ENCODE peak calls at places on chromosome 11, in seven cellular contexts. One of them, this sample, is unnamed.
A peak's percentile ranks its signal among the peaks of the same experiment; 100 is the strongest.

GRCh38 chr11:30317030-30317429 is 5.9 kb upstream of the ARL14EP start:
- DNase-seq in A549: no peak
- DNase-seq in GM12878: no peak
- DNase-seq in H1: no peak
- DNase-seq in HCT116: no peak
- DNase-seq in HepG2: no peak
- DNase-seq in endothelial cell of umbilical vein: no peak
- DNase-seq in this sample: no peak

GRCh38 chr11:93529707-93530467 is 13.3 kb downstream of the SMCO4 start:
- DNase-seq in A549: no peak
- DNase-seq in HCT116: no peak
- DNase-seq in H1: no peak
- DNase-seq in endothelial cell of umbilical vein: peak; percentile 6
- DNase-seq in HepG2: peak; percentile 74
- DNase-seq in GM12878: no peak
- DNase-seq in this sample: peak; percentile 40

GRCh38 chr11:69915501-69916250 is 96.5 kb upstream of the FGF3 start:
- DNase-seq in GM12878: no peak
- DNase-seq in H1: peak; percentile 98
- DNase-seq in A549: peak; percentile 75
- DNase-seq in endothelial cell of umbilical vein: peak; percentile 52
- DNase-seq in HCT116: peak; percentile 60
- DNase-seq in HepG2: peak; percentile 41
- DNase-seq in this sample: peak; percentile 68

GRCh38 chr11:57874981-57875380 is 113.4 kb downstream of the CTNND1 start:
- DNase-seq in HepG2: no peak
- DNase-seq in GM12878: no peak
- DNase-seq in endothelial cell of umbilical vein: no peak
- DNase-seq in H1: no peak
- DNase-seq in HCT116: no peak
- DNase-seq in A549: no peak
- DNase-seq in this sample: no peak

GRCh38 chr11:107916671-107917241 is 11.5 kb upstream of the RAB39A start:
- DNase-seq in H1: no peak
- DNase-seq in A549: no peak
- DNase-seq in endothelial cell of umbilical vein: no peak
- DNase-seq in GM12878: no peak
- DNase-seq in HepG2: peak; percentile 19
- DNase-seq in HCT116: no peak
- DNase-seq in this sample: peak; percentile 65

GRCh38 chr11:6404341-6405038 is 14.2 kb downstream of the SMPD1 start:
- DNase-seq in HepG2: no peak
- DNase-seq in endothelial cell of umbilical vein: no peak
- DNase-seq in GM12878: no peak
- DNase-seq in H1: no peak
- DNase-seq in HCT116: no peak
- DNase-seq in A549: no peak
- DNase-seq in this sample: no peak

GRCh38 chr11:102332611-102332994 is 14.4 kb upstream of the BIRC2 start:
- DNase-seq in A549: no peak
- DNase-seq in HCT116: no peak
- DNase-seq in GM12878: no peak
- DNase-seq in HepG2: no peak
- DNase-seq in H1: no peak
- DNase-seq in endothelial cell of umbilical vein: no peak
- DNase-seq in this sample: no peak

GRCh38 chr11:95419915-95420314 is 188.9 kb upstream of the SESN3 start:
- DNase-seq in H1: no peak
- DNase-seq in A549: no peak
- DNase-seq in endothelial cell of umbilical vein: peak; percentile 16
- DNase-seq in HepG2: no peak
- DNase-seq in GM12878: no peak
- DNase-seq in HCT116: no peak
- DNase-seq in this sample: no peak

GRCh38 chr11:66840317-66841091 is 2.7 kb upstream of the RCE1 start:
- DNase-seq in GM12878: no peak
- DNase-seq in H1: no peak
- DNase-seq in endothelial cell of umbilical vein: no peak
- DNase-seq in A549: no peak
- DNase-seq in HCT116: no peak
- DNase-seq in HepG2: no peak
- DNase-seq in this sample: peak; percentile 39

GRCh38 chr11:65227879-65228278 is 33.9 kb upstream of the POLA2 start:
- DNase-seq in A549: no peak
- DNase-seq in HCT116: no peak
- DNase-seq in HepG2: no peak
- DNase-seq in H1: no peak
- DNase-seq in GM12878: no peak
- DNase-seq in endothelial cell of umbilical vein: no peak
- DNase-seq in this sample: no peak

GRCh38 chr11:17552392-17553248 is 5.6 kb downstream of the OTOG start:
- DNase-seq in GM12878: no peak
- DNase-seq in A549: no peak
- DNase-seq in endothelial cell of umbilical vein: peak; percentile 6
- DNase-seq in H1: no peak
- DNase-seq in HepG2: no peak
- DNase-seq in HCT116: no peak
- DNase-seq in this sample: no peak

GRCh38 chr11:9776203-9776602 is 112.3 kb downstream of the SWAP70 start:
- DNase-seq in endothelial cell of umbilical vein: no peak
- DNase-seq in HCT116: no peak
- DNase-seq in A549: no peak
- DNase-seq in HepG2: no peak
- DNase-seq in GM12878: no peak
- DNase-seq in H1: no peak
- DNase-seq in this sample: no peak

GRCh38 chr11:9025101-9025850 is 21.5 kb upstream of the NRIP3 start:
- DNase-seq in HepG2: no peak
- DNase-seq in endothelial cell of umbilical vein: no peak
- DNase-seq in A549: no peak
- DNase-seq in HCT116: no peak
- DNase-seq in GM12878: no peak
- DNase-seq in H1: no peak
- DNase-seq in this sample: no peak

GRCh38 chr11:46162700-46163099 is 41.4 kb upstream of the PHF21A start:
- DNase-seq in HCT116: no peak
- DNase-seq in H1: no peak
- DNase-seq in endothelial cell of umbilical vein: no peak
- DNase-seq in HepG2: no peak
- DNase-seq in A549: no peak
- DNase-seq in GM12878: peak; percentile 4
- DNase-seq in this sample: no peak

GRCh38 chr11:130408901-130409300 is 19.5 kb downstream of the ADAMTS8 start:
- DNase-seq in HCT116: no peak
- DNase-seq in A549: no peak
- DNase-seq in H1: no peak
- DNase-seq in HepG2: no peak
- DNase-seq in GM12878: no peak
- DNase-seq in endothelial cell of umbilical vein: no peak
- DNase-seq in this sample: no peak

GRCh38 chr11:17563248-17563647 is 16.2 kb downstream of the OTOG start:
- DNase-seq in HCT116: no peak
- DNase-seq in H1: no peak
- DNase-seq in endothelial cell of umbilical vein: no peak
- DNase-seq in GM12878: no peak
- DNase-seq in A549: peak; percentile 18
- DNase-seq in HepG2: no peak
- DNase-seq in this sample: peak; percentile 52

GRCh38 chr11:55357560-55358184 is 10.1 kb upstream of the OR4A15 start:
- DNase-seq in HepG2: no peak
- DNase-seq in GM12878: no peak
- DNase-seq in endothelial cell of umbilical vein: no peak
- DNase-seq in H1: no peak
- DNase-seq in A549: peak; percentile 12
- DNase-seq in HCT116: no peak
- DNase-seq in this sample: peak; percentile 70
- TF ChIP-seq CTCF in HepG2: no peak
- TF ChIP-seq CTCF in GM12878: no peak
- TF ChIP-seq CTCF in endothelial cell of umbilical vein: no peak
- TF ChIP-seq CTCF in H1: no peak
- TF ChIP-seq CTCF in A549: no peak
- TF ChIP-seq CTCF in HCT116: peak; percentile 22
- TF ChIP-seq CTCF in this sample: peak; percentile 79

DNA sequence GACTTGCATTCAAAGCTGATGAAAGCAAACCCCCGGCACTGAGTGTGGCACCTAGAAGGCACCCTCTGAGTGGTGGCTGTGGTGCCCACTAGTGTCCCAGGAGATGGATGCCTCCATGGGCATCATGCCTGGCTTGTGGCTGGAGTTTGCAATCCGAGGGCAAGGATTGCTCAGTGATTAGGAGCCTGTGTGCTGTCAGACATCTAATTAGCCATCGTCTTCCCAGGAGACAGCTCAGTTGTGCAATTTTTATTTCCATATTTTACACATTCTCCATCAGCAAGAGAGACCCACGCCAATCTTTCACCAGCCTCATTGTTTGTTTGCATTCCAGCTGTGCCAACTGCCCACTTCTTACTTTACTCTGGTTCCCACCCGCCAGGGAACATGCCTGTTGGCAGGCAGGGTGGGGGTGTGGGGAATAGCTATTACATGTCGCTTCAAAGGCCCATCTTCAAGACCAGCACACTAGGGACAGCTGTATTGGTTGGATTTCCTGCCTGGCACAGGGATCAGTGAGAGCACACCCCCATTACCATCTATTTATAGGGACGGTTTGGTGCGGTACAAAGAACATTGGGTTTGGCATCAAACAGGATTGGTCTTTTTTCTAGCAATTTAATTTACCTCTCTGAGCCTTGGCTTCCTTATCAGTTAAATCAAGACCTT is 80.8 kb upstream of the NAV2 start:
- DNase-seq in H1: no peak
- DNase-seq in HepG2: no peak
- DNase-seq in A549: no peak
- DNase-seq in GM12878: no peak
- DNase-seq in endothelial cell of umbilical vein: no peak
- DNase-seq in HCT116: no peak
- DNase-seq in this sample: no peak
- TF ChIP-seq MAX in H1: no peak
- TF ChIP-seq MAX in HepG2: no peak
- TF ChIP-seq MAX in A549: no peak
- TF ChIP-seq MAX in GM12878: no peak
- TF ChIP-seq MAX in endothelial cell of umbilical vein: no peak
- TF ChIP-seq MAX in HCT116: no peak
- TF ChIP-seq MAX in this sample: no peak

DNA sequence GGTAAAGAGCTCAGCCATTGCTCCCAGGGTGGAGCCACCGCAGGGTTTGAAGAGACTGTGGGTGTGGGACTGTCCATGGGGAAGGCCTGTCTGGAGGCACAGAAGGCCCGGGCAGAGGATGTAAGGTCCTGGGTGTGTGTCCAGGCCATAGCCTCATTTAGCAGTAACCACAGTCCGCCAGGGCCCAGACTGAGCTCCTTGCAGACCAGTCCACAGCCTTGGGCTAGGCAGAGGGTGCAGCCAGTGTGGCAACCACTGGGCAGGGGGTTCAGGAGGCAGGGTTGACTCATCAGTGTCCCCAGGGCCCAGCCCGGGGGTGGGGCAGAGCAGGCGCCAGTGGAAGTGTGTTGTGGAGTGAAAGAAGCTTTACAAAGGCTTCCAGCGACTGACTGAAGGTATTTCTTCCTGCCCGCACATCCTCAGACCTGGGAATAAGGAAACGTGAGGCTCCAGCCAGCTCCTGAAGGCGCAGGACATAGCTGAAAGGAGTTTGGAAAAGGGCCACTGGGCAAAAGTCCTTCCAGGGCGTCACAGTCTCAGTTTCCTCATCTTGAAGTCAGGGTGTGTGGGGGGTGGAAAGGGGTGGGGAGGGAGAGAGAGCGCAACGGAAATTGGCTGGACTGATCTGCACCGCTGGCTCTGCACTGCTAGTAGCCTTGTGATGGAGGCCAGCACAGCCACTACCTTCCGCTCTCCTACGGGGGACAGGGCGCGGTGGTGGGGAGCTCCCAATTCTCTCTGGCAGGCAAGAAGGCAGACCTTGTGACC is 27.8 kb upstream of the WNT11 start:
- DNase-seq in H1: no peak
- DNase-seq in HCT116: no peak
- DNase-seq in HepG2: no peak
- DNase-seq in GM12878: peak; percentile 37
- DNase-seq in A549: no peak
- DNase-seq in endothelial cell of umbilical vein: peak; percentile 9
- DNase-seq in this sample: peak; percentile 98
- TF ChIP-seq POLR2A in H1: no peak
- TF ChIP-seq POLR2A in HCT116: no peak
- TF ChIP-seq POLR2A in HepG2: no peak
- TF ChIP-seq POLR2A in GM12878: peak; percentile 81
- TF ChIP-seq POLR2A in A549: no peak
- TF ChIP-seq POLR2A in endothelial cell of umbilical vein: peak; percentile 26
- TF ChIP-seq POLR2A in this sample: peak; percentile 96

GRCh38 chr11:1225386-1226225 is 2.7 kb downstream of the MUC5B start:
- DNase-seq in endothelial cell of umbilical vein: no peak
- DNase-seq in A549: no peak
- DNase-seq in GM12878: no peak
- DNase-seq in HepG2: no peak
- DNase-seq in HCT116: no peak
- DNase-seq in H1: peak; percentile 46
- DNase-seq in this sample: no peak

GRCh38 chr11:1228183-1228821 is 5.4 kb downstream of the MUC5B start:
- DNase-seq in GM12878: no peak
- DNase-seq in endothelial cell of umbilical vein: no peak
- DNase-seq in HCT116: no peak
- DNase-seq in H1: peak; percentile 45
- DNase-seq in A549: no peak
- DNase-seq in HepG2: no peak
- DNase-seq in this sample: no peak

GRCh38 chr11:1226226-1226961 is 3.5 kb downstream of the MUC5B start:
- DNase-seq in GM12878: no peak
- DNase-seq in H1: peak; percentile 62
- DNase-seq in endothelial cell of umbilical vein: no peak
- DNase-seq in A549: no peak
- DNase-seq in HCT116: no peak
- DNase-seq in HepG2: no peak
- DNase-seq in this sample: no peak

GRCh38 chr11:1227551-1228182 is 4.8 kb downstream of the MUC5B start:
- DNase-seq in A549: no peak
- DNase-seq in H1: no peak
- DNase-seq in GM12878: no peak
- DNase-seq in endothelial cell of umbilical vein: no peak
- DNase-seq in HCT116: no peak
- DNase-seq in HepG2: no peak
- DNase-seq in this sample: no peak

DNA sequence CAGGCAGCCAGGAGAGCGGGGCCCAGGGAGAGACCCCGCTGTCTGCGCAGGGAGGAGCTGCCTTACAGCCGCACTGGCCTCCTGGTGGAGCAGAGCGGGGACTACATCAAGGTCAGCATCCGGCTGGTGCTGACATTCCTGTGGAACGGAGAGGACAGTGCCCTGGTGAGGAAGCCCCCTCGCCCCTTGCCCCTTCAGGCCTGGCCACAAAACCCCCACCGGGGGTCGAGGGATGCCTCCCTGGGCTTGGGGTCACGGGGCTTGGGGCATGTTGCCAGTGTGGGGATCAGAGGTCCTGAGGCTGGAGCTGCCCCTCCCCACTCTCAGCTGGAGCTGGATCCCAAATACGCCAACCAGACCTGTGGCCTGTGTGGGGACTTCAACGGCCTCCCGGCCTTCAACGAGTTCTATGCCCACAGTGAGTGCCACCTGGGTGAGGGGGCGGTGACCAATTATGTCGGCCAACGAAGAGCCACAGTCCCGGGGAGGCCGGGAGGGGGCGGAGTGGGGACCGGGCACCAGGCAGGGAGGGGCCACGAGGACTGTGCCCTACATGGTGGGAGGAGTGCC is 4.2 kb downstream of the MUC5B start:
- DNase-seq in GM12878: no peak
- DNase-seq in A549: peak; percentile 40
- DNase-seq in H1: peak; percentile 61
- DNase-seq in HCT116: no peak
- DNase-seq in endothelial cell of umbilical vein: no peak
- DNase-seq in HepG2: no peak
- DNase-seq in this sample: no peak
- TF ChIP-seq CTCF in GM12878: no peak
- TF ChIP-seq CTCF in A549: no peak
- TF ChIP-seq CTCF in H1: no peak
- TF ChIP-seq CTCF in HCT116: peak; percentile 36
- TF ChIP-seq CTCF in endothelial cell of umbilical vein: peak; percentile 27
- TF ChIP-seq CTCF in HepG2: peak; percentile 40
- TF ChIP-seq CTCF in this sample: peak; percentile 10

This sample was measured in NB4.